ENCODE peak calls at places on chromosomes 13 and 19, in six cellular contexts. Y is stimulated activated CD8-positive, alpha-beta memory T cell treated with anti-CD3 and anti-CD28 coated beads, Interleukin-7, amount 100 ng/mL, for 24 hours; E is fibroblast of gingiva; V is effector memory CD4-positive, alpha-beta T cell; N is NCI-H1105; U is activated CD4-positive, alpha-beta T cell treated with anti-CD3 and anti-CD28 coated beads for 36 hours. H is an unnamed sample.

GRCh38 chr19:296476-297225 is 5.4 kb upstream of the PLPP2 start:
- DNase-seq in U (no peak), E (no peak), Y (no peak), V (no peak), N (no peak), H (no peak)

GRCh38 chr19:41919948-41920712 is 8.1 kb downstream of the ERFL start:
- DNase-seq in U (no peak), Y (no peak), V (no peak), E (no peak), N (no peak), H (no peak)

GRCh38 chr13:77571956-77572355 is 36.5 kb downstream of the SCEL start:
- DNase-seq in V (no peak), Y (no peak), U (no peak), E (no peak), N (no peak), H (no peak)

GRCh38 chr19:8325454-8325853 is 4.2 kb downstream of the RPS28 start:
- DNase-seq in U (no peak), N (no peak), V (no peak), E (no peak), Y (no peak), H (no peak)

GRCh38 chr19:56748443-56748842 is 76.9 kb upstream of the ZNF835 start:
- DNase-seq in N (no peak), Y (no peak), V (no peak), U (no peak), E (no peak), H (peak; percentile 9)

GRCh38 chr19:7521551-7522071 is 813 bp upstream of the MCOLN1 start:
- DNase-seq in V (no peak), U (no peak), E (no peak), Y (no peak), N (no peak), H (no peak)

GRCh38 chr13:26348966-26349365 is 95.0 kb downstream of the CDK8 start:
- DNase-seq in Y (no peak), V (no peak), N (no peak), U (no peak), E (no peak), H (no peak)

GRCh38 chr19:33906578-33907335 is 110.1 kb downstream of the KCTD15 start:
- DNase-seq in U (no peak), V (no peak), N (no peak), Y (no peak), E (no peak), H (no peak)

GRCh38 chr13:51981355-51981754 is 29.9 kb downstream of the ATP7B start:
- DNase-seq in U (no peak), E (no peak), Y (no peak), V (no peak), N (no peak), H (no peak)

GRCh38 chr13:98351636-98352035 is 174.6 kb upstream of the RNF113B start:
- DNase-seq in V (no peak), U (no peak), Y (no peak), E (no peak), N (no peak), H (no peak)

GRCh38 chr13:43269037-43269476 is 245.7 kb downstream of the DNAJC15 start:
- DNase-seq in V (no peak), N (no peak), Y (no peak), E (peak; percentile 98), U (no peak), H (peak; percentile 76)

GRCh38 chr19:50330365-50331078 is 1.3 kb upstream of the KCNC3 start:
- DNase-seq in N (peak; percentile 94), U (peak; percentile 95), Y (peak; percentile 69), V (peak; percentile 64), E (no peak), H (no peak)

GRCh38 chr19:50317115-50317514 is 12.1 kb downstream of the KCNC3 start:
- DNase-seq in N (no peak), U (no peak), V (no peak), Y (no peak), E (no peak), H (no peak)

GRCh38 chr13:23505007-23505406 is 65.2 kb upstream of the TNFRSF19 start:
- DNase-seq in E (peak; percentile 76), V (no peak), N (no peak), U (no peak), Y (no peak), H (no peak)

GRCh38 chr13:40109324-40109958 is 454.0 kb downstream of the COG6 start:
- DNase-seq in N (no peak), V (no peak), Y (no peak), U (peak; percentile 45), E (peak; percentile 88), H (peak; percentile 89)

GRCh38 chr19:7652061-7652641 is 15.2 kb downstream of the STXBP2 start:
- DNase-seq in U (peak; percentile 92), E (peak; percentile 83), N (peak; percentile 67), V (peak; percentile 78), Y (peak; percentile 72), H (peak; percentile 67)

GRCh38 chr13:112972867-112973576 is 4.0 kb downstream of the MCF2L start:
- DNase-seq in N (peak; percentile 61), U (no peak), V (no peak), E (no peak), Y (no peak), H (no peak)

H was measured in fibroblast of the conjunctiva.